ENCODE peak calls at places on chromosome 18, in six cellular contexts. One of them, this sample, is unnamed. For H3K4me1, the result is how much of the 10 kb centered on the place peaks cover.

GRCh38 chr18:63624863-63625262 is 19.2 kb downstream of the SERPINB4 start:
- DNase-seq in body of pancreas: no peak
- DNase-seq in tibial nerve: no peak
- DNase-seq in ovary: no peak
- DNase-seq in uterus: no peak
- DNase-seq in cardiac muscle cell: no peak
- DNase-seq in this sample: no peak

GRCh38 chr18:21741511-21742322 is 1.1 kb downstream of the MIB1 start:
- DNase-seq in body of pancreas: peak
- DNase-seq in tibial nerve: peak
- DNase-seq in ovary: peak
- DNase-seq in uterus: peak
- DNase-seq in cardiac muscle cell: no peak
- DNase-seq in this sample: peak

GRCh38 chr18:23332356-23332755 is 120.7 kb upstream of the RIOK3 start:
- DNase-seq in body of pancreas: no peak
- DNase-seq in tibial nerve: no peak
- DNase-seq in ovary: no peak
- DNase-seq in uterus: no peak
- DNase-seq in cardiac muscle cell: no peak
- DNase-seq in this sample: no peak

GRCh38 chr18:48490641-48491040 is 48.2 kb upstream of the CTIF start:
- DNase-seq in body of pancreas: no peak
- DNase-seq in tibial nerve: no peak
- DNase-seq in ovary: no peak
- DNase-seq in uterus: peak
- DNase-seq in cardiac muscle cell: peak
- DNase-seq in this sample: no peak

GRCh38 chr18:45440246-45440645 is 175.0 kb upstream of the SLC14A2 start:
- DNase-seq in body of pancreas: no peak
- DNase-seq in tibial nerve: no peak
- DNase-seq in ovary: no peak
- DNase-seq in uterus: no peak
- DNase-seq in cardiac muscle cell: no peak
- DNase-seq in this sample: no peak

GRCh38 chr18:26301681-26302080 is 75.4 kb downstream of the TAF4B start:
- DNase-seq in body of pancreas: no peak
- DNase-seq in tibial nerve: no peak
- DNase-seq in ovary: no peak
- DNase-seq in uterus: no peak
- DNase-seq in cardiac muscle cell: peak
- DNase-seq in this sample: peak

GRCh38 chr18:50105027-50105426 is 89.9 kb downstream of the MYO5B start:
- DNase-seq in body of pancreas: no peak
- DNase-seq in tibial nerve: no peak
- DNase-seq in ovary: no peak
- DNase-seq in uterus: no peak
- DNase-seq in cardiac muscle cell: no peak
- DNase-seq in this sample: no peak

GRCh38 chr18:63551769-63552168 is 9.6 kb downstream of the SERPINB12 start:
- DNase-seq in body of pancreas: no peak
- DNase-seq in tibial nerve: no peak
- DNase-seq in ovary: no peak
- DNase-seq in uterus: no peak
- DNase-seq in cardiac muscle cell: no peak
- DNase-seq in this sample: no peak

GRCh38 chr18:55272510-55273243 is 313.4 kb upstream of the CCDC68 start:
- DNase-seq in body of pancreas: peak
- DNase-seq in tibial nerve: peak
- DNase-seq in ovary: peak
- DNase-seq in uterus: peak
- DNase-seq in cardiac muscle cell: peak
- DNase-seq in this sample: no peak

GRCh38 chr18:46346896-46347630 is 242.9 kb downstream of the HAUS1 start:
- DNase-seq in body of pancreas: no peak
- DNase-seq in tibial nerve: no peak
- DNase-seq in ovary: no peak
- DNase-seq in uterus: no peak
- DNase-seq in cardiac muscle cell: no peak
- DNase-seq in this sample: no peak

GRCh38 chr18:11987527-11987926 is 6.2 kb downstream of the IMPA2 start:
- DNase-seq in body of pancreas: no peak
- DNase-seq in tibial nerve: no peak
- DNase-seq in ovary: no peak
- DNase-seq in uterus: no peak
- DNase-seq in cardiac muscle cell: peak
- DNase-seq in this sample: no peak

GRCh38 chr18:51514128-51514527 is 316.6 kb upstream of the MEX3C start:
- DNase-seq in body of pancreas: no peak
- DNase-seq in tibial nerve: no peak
- DNase-seq in ovary: no peak
- DNase-seq in uterus: no peak
- DNase-seq in cardiac muscle cell: no peak
- DNase-seq in this sample: no peak

GRCh38 chr18:34097312-34097711 is 127.4 kb downstream of the NOL4 start:
- DNase-seq in body of pancreas: no peak
- DNase-seq in tibial nerve: no peak
- DNase-seq in ovary: no peak
- DNase-seq in uterus: no peak
- DNase-seq in cardiac muscle cell: peak
- DNase-seq in this sample: no peak

GRCh38 chr18:2263303-2263702 is 308.0 kb downstream of the METTL4 start:
- DNase-seq in body of pancreas: no peak
- DNase-seq in tibial nerve: no peak
- DNase-seq in ovary: no peak
- DNase-seq in uterus: no peak
- DNase-seq in cardiac muscle cell: no peak
- DNase-seq in this sample: no peak

GRCh38 chr18:9038277-9038871 is 64.1 kb upstream of the NDUFV2 start:
- DNase-seq in body of pancreas: no peak
- DNase-seq in tibial nerve: no peak
- DNase-seq in ovary: no peak
- DNase-seq in uterus: no peak
- DNase-seq in cardiac muscle cell: peak
- DNase-seq in this sample: no peak

GRCh38 chr18:79156330-79156729 is 87.1 kb downstream of the ATP9B start:
- DNase-seq in body of pancreas: no peak
- DNase-seq in tibial nerve: no peak
- DNase-seq in ovary: no peak
- DNase-seq in uterus: no peak
- DNase-seq in cardiac muscle cell: no peak
- DNase-seq in this sample: no peak

GRCh38 chr18:22044474-22045220 is 124.7 kb upstream of the GATA6 start:
- DNase-seq in body of pancreas: peak
- DNase-seq in tibial nerve: no peak
- DNase-seq in ovary: no peak
- DNase-seq in uterus: no peak
- DNase-seq in cardiac muscle cell: no peak
- DNase-seq in this sample: no peak

GRCh38 chr18:61464551-61465102 is 131.4 kb downstream of the CDH20 start:
- DNase-seq in body of pancreas: no peak
- DNase-seq in tibial nerve: no peak
- DNase-seq in ovary: no peak
- DNase-seq in uterus: no peak
- DNase-seq in cardiac muscle cell: no peak
- DNase-seq in this sample: no peak

GRCh38 chr18:9418047-9418690 is 57.1 kb upstream of the RALBP1 start:
- DNase-seq in body of pancreas: no peak
- DNase-seq in tibial nerve: no peak
- DNase-seq in ovary: no peak
- DNase-seq in uterus: no peak
- DNase-seq in cardiac muscle cell: no peak
- DNase-seq in this sample: no peak

GRCh38 chr18:79548077-79548450 is 131.5 kb upstream of the CTDP1 start:
- DNase-seq in body of pancreas: no peak
- DNase-seq in tibial nerve: no peak
- DNase-seq in ovary: peak
- DNase-seq in uterus: no peak
- DNase-seq in cardiac muscle cell: no peak
- DNase-seq in this sample: no peak

GRCh38 chr18:34493566-34494358 is 216.3 kb upstream of the DTNA start:
- DNase-seq in body of pancreas: peak
- DNase-seq in tibial nerve: no peak
- DNase-seq in ovary: peak
- DNase-seq in uterus: no peak
- DNase-seq in cardiac muscle cell: peak
- DNase-seq in this sample: peak

GRCh38 chr18:76395609-76396008 is 99.4 kb downstream of the ZNF516 start:
- DNase-seq in body of pancreas: no peak
- DNase-seq in tibial nerve: no peak
- DNase-seq in ovary: no peak
- DNase-seq in uterus: peak
- DNase-seq in cardiac muscle cell: no peak
- DNase-seq in this sample: no peak

GRCh38 chr18:53556450-53556849 is 668.0 kb downstream of the MBD2 start:
- DNase-seq in body of pancreas: no peak
- DNase-seq in tibial nerve: no peak
- DNase-seq in ovary: no peak
- DNase-seq in uterus: no peak
- DNase-seq in cardiac muscle cell: no peak
- DNase-seq in this sample: no peak

GRCh38 chr18:49008156-49008555 is 57.4 kb upstream of the SMAD7 start:
- DNase-seq in body of pancreas: no peak
- DNase-seq in tibial nerve: no peak
- DNase-seq in ovary: no peak
- DNase-seq in uterus: no peak
- DNase-seq in cardiac muscle cell: no peak
- DNase-seq in this sample: no peak

GRCh38 chr18:5759169-5759568 is 136.2 kb downstream of the TMEM200C start:
- DNase-seq in body of pancreas: no peak
- DNase-seq in tibial nerve: no peak
- DNase-seq in ovary: no peak
- DNase-seq in uterus: no peak
- DNase-seq in cardiac muscle cell: no peak
- DNase-seq in this sample: no peak

GRCh38 chr18:12744103-12744502 is 41.3 kb downstream of the PSMG2 start:
- DNase-seq in body of pancreas: no peak
- DNase-seq in tibial nerve: no peak
- DNase-seq in ovary: no peak
- DNase-seq in uterus: no peak
- DNase-seq in cardiac muscle cell: peak
- DNase-seq in this sample: peak

GRCh38 chr18:8548186-8548585 is 61.1 kb upstream of the RAB12 start:
- DNase-seq in body of pancreas: no peak
- DNase-seq in tibial nerve: no peak
- DNase-seq in ovary: no peak
- DNase-seq in uterus: no peak
- DNase-seq in cardiac muscle cell: peak
- DNase-seq in this sample: peak

GRCh38 chr18:7363338-7363737 is 132.4 kb downstream of the LRRC30 start:
- DNase-seq in body of pancreas: no peak
- DNase-seq in tibial nerve: no peak
- DNase-seq in ovary: no peak
- DNase-seq in uterus: no peak
- DNase-seq in cardiac muscle cell: no peak
- DNase-seq in this sample: no peak
- H3K27ac ChIP-seq in body of pancreas: no peak
- H3K27ac ChIP-seq in tibial nerve: no peak
- H3K27ac ChIP-seq in ovary: no peak
- H3K27ac ChIP-seq in uterus: no peak
- H3K27ac ChIP-seq in cardiac muscle cell: no peak
- H3K27ac ChIP-seq in this sample: no peak

DNA sequence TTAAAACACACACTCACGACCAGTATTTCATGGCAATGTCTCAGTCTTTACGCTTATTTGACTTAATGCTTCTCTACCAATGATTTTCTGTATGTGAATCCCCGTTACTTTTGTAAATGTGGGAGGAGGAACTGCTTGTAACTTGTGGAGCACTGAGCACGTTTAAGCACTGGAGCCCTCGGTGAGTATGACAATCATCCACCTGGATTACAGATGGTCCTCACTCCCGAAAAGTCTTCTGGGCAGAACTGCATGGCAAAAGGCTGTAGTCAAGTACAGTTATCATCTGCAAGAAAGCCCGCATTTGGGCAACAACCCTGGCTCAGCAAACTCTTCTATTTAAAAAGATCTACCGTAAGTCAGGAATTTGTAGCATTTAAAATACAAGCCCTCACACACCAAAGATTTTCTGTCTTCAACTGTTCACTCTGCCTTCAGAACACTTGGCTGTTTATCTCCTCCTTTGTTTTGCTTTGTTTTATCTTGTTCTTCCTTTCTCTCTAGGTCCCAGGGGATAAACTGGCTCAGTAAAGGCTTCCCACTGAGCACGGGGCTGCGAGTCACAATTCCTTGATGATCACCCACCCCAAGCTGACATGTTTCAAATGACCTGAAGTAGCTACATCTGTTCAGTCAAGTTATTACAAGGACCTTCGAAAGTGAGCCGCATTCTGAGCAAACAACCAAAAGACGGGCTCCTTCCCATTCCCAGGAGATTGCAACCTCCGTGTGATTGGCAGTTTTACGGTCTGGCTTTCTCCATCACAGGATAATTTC is 102.2 kb downstream of the DLGAP1 start:
- DNase-seq in body of pancreas: no peak
- DNase-seq in tibial nerve: no peak
- DNase-seq in ovary: no peak
- DNase-seq in uterus: no peak
- DNase-seq in cardiac muscle cell: no peak
- DNase-seq in this sample: no peak
- H3K4me3 ChIP-seq in body of pancreas: no peak
- H3K4me3 ChIP-seq in tibial nerve: no peak
- H3K4me3 ChIP-seq in ovary: no peak
- H3K4me3 ChIP-seq in uterus: no peak
- H3K4me3 ChIP-seq in cardiac muscle cell: no peak
- H3K4me3 ChIP-seq in this sample: no peak

DNA sequence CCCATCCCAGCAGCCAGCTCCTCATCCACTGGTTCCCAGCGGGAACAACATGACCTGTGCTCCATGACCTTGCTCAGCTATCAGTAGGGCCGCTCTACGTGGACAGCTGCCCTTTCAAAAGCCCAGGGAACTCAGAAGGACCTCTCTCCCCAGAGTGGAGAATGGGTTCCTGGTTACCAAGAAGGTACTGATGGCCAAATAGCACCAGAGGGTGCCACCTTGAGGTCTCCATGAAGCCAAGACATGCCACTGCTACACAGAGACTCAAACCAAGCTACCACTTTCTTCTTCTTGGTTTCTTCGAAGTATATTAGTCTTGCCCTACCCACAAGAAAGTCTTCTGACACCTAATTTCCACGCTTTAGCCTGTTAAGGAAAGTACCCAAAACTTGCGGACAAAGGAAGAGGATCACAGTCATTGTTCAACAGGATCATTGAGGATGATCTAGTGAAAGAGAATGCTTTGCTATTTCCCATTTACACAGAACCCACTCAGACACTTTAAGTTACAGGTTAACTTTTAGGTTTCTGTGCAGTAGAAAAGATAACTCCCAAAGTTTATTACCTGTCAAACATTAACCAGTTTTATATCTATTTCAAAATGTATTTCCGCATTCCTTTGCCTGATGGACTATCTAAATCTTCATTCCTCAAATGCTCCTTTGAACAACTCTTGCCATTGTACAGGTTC is 102.3 kb downstream of the ALPK2 start:
- DNase-seq in body of pancreas: no peak
- DNase-seq in tibial nerve: no peak
- DNase-seq in ovary: no peak
- DNase-seq in uterus: no peak
- DNase-seq in cardiac muscle cell: no peak
- DNase-seq in this sample: no peak
- H3K4me1 ChIP-seq in body of pancreas: under half
- H3K4me1 ChIP-seq in tibial nerve: under half
- H3K4me1 ChIP-seq in ovary: under half
- H3K4me1 ChIP-seq in uterus: under half
- H3K4me1 ChIP-seq in cardiac muscle cell: under half
- H3K4me1 ChIP-seq in this sample: under half

GRCh38 chr18:35672897-35673296 is 91.4 kb downstream of the GALNT1 start:
- DNase-seq in body of pancreas: no peak
- DNase-seq in tibial nerve: no peak
- DNase-seq in ovary: no peak
- DNase-seq in uterus: no peak
- DNase-seq in cardiac muscle cell: no peak
- DNase-seq in this sample: no peak
- H3K27ac ChIP-seq in body of pancreas: no peak
- H3K27ac ChIP-seq in tibial nerve: no peak
- H3K27ac ChIP-seq in ovary: no peak
- H3K27ac ChIP-seq in uterus: no peak
- H3K27ac ChIP-seq in cardiac muscle cell: no peak
- H3K27ac ChIP-seq in this sample: no peak

This sample was measured in SJCRH30.